ENCODE peak calls at places on chromosomes 11 and 22, in seven cellular contexts. V, U, S, I, X, T and N are unnamed samples.

GRCh38 chr11:11981840-11982239 is 26.6 kb downstream of the DKK3 start:
- DNase-seq in V (no peak), U (no peak), S (no peak), I (no peak), X (no peak), T (no peak), N (no peak)

GRCh38 chr11:1023811-1024596 is 12.5 kb downstream of the MUC6 start:
- DNase-seq in V (no peak), U (no peak), S (no peak), I (no peak), X (no peak), T (no peak), N (no peak)

GRCh38 chr11:104654414-104654813 is 243.8 kb downstream of the CASP12 start:
- DNase-seq in V (no peak), U (no peak), S (no peak), I (no peak), X (no peak), T (no peak), N (no peak)

GRCh38 chr11:69910519-69911309 is 91.5 kb upstream of the FGF3 start:
- DNase-seq in V (no peak), U (no peak), S (no peak), I (no peak), X (no peak), T (no peak), N (no peak)

GRCh38 chr11:117713676-117714075 is 83.3 kb downstream of the DSCAML1 start:
- DNase-seq in V (no peak), U (no peak), S (no peak), I (no peak), X (no peak), T (no peak), N (no peak)

GRCh38 chr22:49962012-49962750 is 1.6 kb downstream of the PIM3 start:
- DNase-seq in V (peak), U (peak), S (peak), I (peak), X (peak), T (peak), N (peak)

GRCh38 chr11:30196400-30197206 is 34.2 kb upstream of the FSHB start:
- DNase-seq in V (peak), U (peak), S (peak), I (peak), X (no peak), T (peak), N (peak)

GRCh38 chr11:117179048-117179999 is 781 bp downstream of the SIDT2 start:
- DNase-seq in V (peak), U (no peak), S (peak), I (peak), X (peak), T (peak), N (no peak)

GRCh38 chr11:44178381-44178780 is 82.9 kb downstream of the EXT2 start:
- DNase-seq in V (no peak), U (no peak), S (no peak), I (peak), X (no peak), T (peak), N (no peak)

GRCh38 chr11:12269104-12269441 is 108.3 kb upstream of the PARVA start:
- DNase-seq in V (no peak), U (peak), S (no peak), I (peak), X (no peak), T (no peak), N (no peak)

GRCh38 chr22:30573594-30574094 is 821 bp downstream of the GAL3ST1 start:
- DNase-seq in V (no peak), U (no peak), S (no peak), I (no peak), X (no peak), T (no peak), N (no peak)

GRCh38 chr11:121418625-121419114 is 33.4 kb upstream of the SORL1 start:
- DNase-seq in V (no peak), U (no peak), S (no peak), I (peak), X (peak), T (no peak), N (no peak)

GRCh38 chr22:38062782-38063181 is 5.6 kb downstream of the PICK1 start:
- DNase-seq in V (no peak), U (no peak), S (no peak), I (no peak), X (no peak), T (no peak), N (peak)

GRCh38 chr22:24435323-24435645 is 7.9 kb downstream of the ADORA2A start:
- DNase-seq in V (no peak), U (no peak), S (no peak), I (no peak), X (no peak), T (no peak), N (no peak)

GRCh38 chr11:41536001-41536568 is 76.6 kb upstream of the LRRC4C start:
- DNase-seq in V (no peak), U (no peak), S (no peak), I (no peak), X (no peak), T (peak), N (no peak)

GRCh38 chr22:45101828-45102227 is 61.9 kb upstream of the NUP50 start:
- DNase-seq in V (no peak), U (peak), S (peak), I (peak), X (peak), T (peak), N (peak)

GRCh38 chr11:125069796-125070195 is 6.7 kb downstream of the SLC37A2 start:
- DNase-seq in V (no peak), U (no peak), S (no peak), I (peak), X (no peak), T (no peak), N (no peak)

GRCh38 chr11:34953955-34954354 is 37.5 kb downstream of the PDHX start:
- DNase-seq in V (no peak), U (no peak), S (no peak), I (no peak), X (no peak), T (no peak), N (no peak)

GRCh38 chr11:86162257-86162656 is 82.3 kb upstream of the EED start:
- DNase-seq in V (no peak), U (no peak), S (peak), I (peak), X (no peak), T (no peak), N (no peak)

GRCh38 chr11:102831128-102831708 is 12.2 kb downstream of the MMP3 start:
- DNase-seq in V (peak), U (peak), S (peak), I (peak), X (no peak), T (peak), N (no peak)

GRCh38 chr11:32094931-32095330 is 4.1 kb downstream of the RCN1 start:
- DNase-seq in V (no peak), U (no peak), S (peak), I (peak), X (no peak), T (no peak), N (no peak)

GRCh38 chr11:110376711-110377324 is 52.9 kb upstream of the FDX1 start:
- DNase-seq in V (peak), U (peak), S (peak), I (peak), X (peak), T (peak), N (peak)

GRCh38 chr11:19156892-19157291 is 39.9 kb downstream of the ZDHHC13 start:
- DNase-seq in V (no peak), U (no peak), S (no peak), I (no peak), X (no peak), T (no peak), N (no peak)

GRCh38 chr11:69914286-69915150 is 95.3 kb upstream of the FGF3 start:
- DNase-seq in V (no peak), U (no peak), S (peak), I (no peak), X (no peak), T (no peak), N (no peak)

GRCh38 chr22:24474221-24474620 is 20.9 kb upstream of the UPB1 start:
- DNase-seq in V (no peak), U (no peak), S (no peak), I (peak), X (no peak), T (no peak), N (no peak)

GRCh38 chr11:74577624-74578396 is 14.6 kb upstream of the POLD3 start:
- DNase-seq in V (no peak), U (peak), S (no peak), I (peak), X (no peak), T (no peak), N (no peak)

GRCh38 chr11:3345736-3346135 is 33.2 kb downstream of the ZNF195 start:
- DNase-seq in V (no peak), U (no peak), S (no peak), I (no peak), X (no peak), T (no peak), N (no peak)

GRCh38 chr22:49879871-49880270 is 26.2 kb downstream of the ZBED4 start:
- DNase-seq in V (no peak), U (no peak), S (no peak), I (no peak), X (no peak), T (no peak), N (no peak)

GRCh38 chr11:123137496-123138270 is 57.4 kb downstream of the CLMP start:
- DNase-seq in V (peak), U (peak), S (peak), I (peak), X (no peak), T (peak), N (no peak)

GRCh38 chr11:68583047-68583446 is 101.3 kb upstream of the GAL start:
- DNase-seq in V (no peak), U (no peak), S (no peak), I (peak), X (no peak), T (no peak), N (no peak)

GRCh38 chr22:42623301-42623751 is 8.6 kb upstream of the POLDIP3 start:
- DNase-seq in V (no peak), U (no peak), S (no peak), I (no peak), X (no peak), T (no peak), N (no peak)

GRCh38 chr11:15780837-15781236 is 575.5 kb downstream of the SOX6 start:
- DNase-seq in V (no peak), U (no peak), S (no peak), I (peak), X (no peak), T (no peak), N (no peak)

GRCh38 chr22:37611202-37611601 is 2.6 kb downstream of the GGA1 start:
- DNase-seq in V (no peak), U (no peak), S (no peak), I (peak), X (no peak), T (no peak), N (no peak)

GRCh38 chr22:24834845-24835570 is 29.0 kb downstream of the SGSM1 start:
- DNase-seq in V (no peak), U (peak), S (no peak), I (peak), X (no peak), T (peak), N (no peak)

DNA sequence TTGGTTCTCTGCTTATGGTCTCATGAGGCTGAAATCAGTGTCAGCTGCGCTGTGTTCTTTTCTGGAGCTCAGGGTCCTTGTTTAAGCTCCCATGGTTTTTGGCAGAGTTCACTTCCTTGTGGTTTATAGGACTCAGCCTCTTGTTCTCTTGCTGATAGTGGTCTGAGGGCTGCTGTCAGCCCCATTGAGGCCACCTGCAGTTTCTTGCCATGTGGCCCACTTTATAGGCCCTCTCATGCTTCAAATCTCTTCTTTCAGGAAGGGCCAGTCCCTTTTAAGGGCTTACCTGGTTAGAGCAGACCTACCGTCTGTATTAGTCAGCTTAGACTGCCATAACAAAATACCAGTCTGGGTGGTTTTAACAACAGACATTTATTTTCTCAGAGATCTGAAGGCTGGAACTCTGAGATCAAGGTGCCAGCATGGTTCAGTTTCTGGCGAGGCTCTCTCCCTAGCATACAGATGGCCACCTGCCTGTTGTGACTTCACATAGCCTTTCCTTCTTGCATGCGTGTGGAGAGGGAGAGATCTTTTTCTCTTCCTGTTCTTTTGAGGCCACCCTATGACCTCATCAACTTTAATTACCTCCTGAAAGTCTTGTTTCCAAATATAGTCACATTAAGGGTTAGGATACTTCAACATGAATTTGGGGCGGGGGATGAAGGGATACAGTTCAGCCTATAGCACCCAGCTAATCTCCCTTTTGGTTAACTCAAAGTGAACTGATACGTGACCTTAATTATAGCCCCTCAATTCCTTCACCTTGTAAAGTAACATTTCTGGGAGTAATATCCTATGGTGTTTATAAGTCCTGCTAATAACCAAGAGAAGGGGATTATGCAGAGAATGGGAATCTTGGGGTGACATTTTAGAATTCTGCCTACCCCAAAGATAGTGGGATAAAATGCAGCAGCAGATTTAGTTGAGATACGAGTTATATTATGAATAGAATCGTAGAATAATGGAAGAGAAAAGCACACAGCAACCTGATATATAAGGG is 131.8 kb downstream of the UVRAG start:
- DNase-seq in V (no peak), U (no peak), S (no peak), I (peak), X (no peak), T (peak), N (no peak)
- H3K27ac ChIP-seq in V (peak), U (no peak), S (no peak), I (peak), X (no peak), T (no peak), N (peak)

GRCh38 chr11:91587131-91587530 is 637.5 kb upstream of the FAT3 start:
- DNase-seq in V (no peak), U (no peak), S (no peak), I (no peak), X (no peak), T (no peak), N (no peak)
- H3K27ac ChIP-seq in V (no peak), U (no peak), S (no peak), I (no peak), X (no peak), T (no peak), N (no peak)

GRCh38 chr11:96330511-96330859 is 12.5 kb downstream of the MAML2 start:
- DNase-seq in V (no peak), U (no peak), S (no peak), I (no peak), X (no peak), T (no peak), N (no peak)
- H3K27ac ChIP-seq in V (no peak), U (no peak), S (no peak), I (no peak), X (no peak), T (no peak), N (no peak)

GRCh38 chr22:19663821-19664325 is 50.4 kb upstream of the SEPTIN5 start:
- DNase-seq in V (peak), U (peak), S (no peak), I (peak), X (no peak), T (peak), N (no peak)

GRCh38 chr22:19664951-19665783 is 49.1 kb upstream of the SEPTIN5 start:
- DNase-seq in V (no peak), U (no peak), S (no peak), I (no peak), X (no peak), T (no peak), N (no peak)

GRCh38 chr22:19663286-19663815 is 51.0 kb upstream of the SEPTIN5 start:
- DNase-seq in V (peak), U (peak), S (peak), I (peak), X (no peak), T (no peak), N (no peak)

GRCh38 chr22:19665784-19666662 is 48.3 kb upstream of the SEPTIN5 start:
- DNase-seq in V (no peak), U (no peak), S (no peak), I (no peak), X (no peak), T (no peak), N (no peak)

DNA sequence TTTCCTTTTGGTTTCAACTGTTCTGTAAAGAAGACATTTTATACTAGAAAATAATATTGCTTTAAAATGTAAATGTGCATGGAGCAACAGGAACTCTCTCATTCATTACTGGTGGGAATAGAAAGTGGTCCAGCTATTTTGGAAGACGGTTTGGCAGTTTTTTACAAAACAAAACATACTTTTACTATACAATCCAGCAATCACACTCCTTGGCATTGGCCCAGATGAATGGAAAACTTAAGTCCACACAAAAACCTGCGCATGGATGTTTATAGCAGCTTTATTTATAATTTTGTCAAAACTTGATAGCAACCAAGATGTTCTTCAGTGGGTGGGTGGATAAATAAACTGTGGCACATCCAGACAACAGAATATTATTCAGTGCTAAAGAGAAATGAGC is 49.9 kb upstream of the SEPTIN5 start:
- DNase-seq in V (no peak), U (no peak), S (no peak), I (no peak), X (no peak), T (no peak), N (no peak)
- H3K27ac ChIP-seq in V (no peak), U (peak), S (no peak), I (no peak), X (no peak), T (no peak), N (no peak)

DNA sequence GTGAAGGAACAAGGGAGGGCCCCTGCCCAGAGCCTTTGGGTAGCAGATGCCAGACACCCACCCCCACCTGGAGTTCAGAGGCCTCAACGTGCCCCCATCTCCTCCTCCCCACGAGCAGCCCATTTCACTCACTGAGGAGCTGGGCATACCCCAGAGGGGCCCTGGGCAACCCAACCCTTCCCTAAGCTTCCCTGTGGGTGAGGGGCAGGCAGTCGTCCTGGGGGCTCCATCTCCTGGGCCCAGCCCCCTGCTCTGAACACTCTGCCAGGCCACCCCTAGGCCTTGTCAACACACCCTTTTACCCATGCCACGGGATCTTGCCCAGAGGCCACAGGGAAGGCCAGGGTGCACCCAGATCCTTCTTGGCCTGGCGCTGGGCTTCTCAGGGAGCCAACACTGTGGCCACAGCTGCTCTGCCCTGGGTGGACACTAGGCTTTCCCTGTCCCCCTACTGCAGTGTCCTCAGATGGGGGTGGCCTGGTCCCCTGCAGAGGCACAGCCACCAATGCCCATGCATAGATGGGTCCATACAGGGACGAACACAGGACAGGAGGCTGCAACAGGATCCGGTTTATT is 3.4 kb downstream of the SLC25A1 start:
- DNase-seq in V (no peak), U (no peak), S (no peak), I (no peak), X (no peak), T (peak), N (no peak)
- H3K27ac ChIP-seq in V (peak), U (no peak), S (peak), I (peak), X (no peak), T (no peak), N (no peak)

GRCh38 chr11:130677486-130678153 is 229.2 kb downstream of the ADAMTS15 start:
- DNase-seq in V (no peak), U (no peak), S (no peak), I (peak), X (no peak), T (peak), N (no peak)
- H3K27ac ChIP-seq in V (peak), U (peak), S (no peak), I (peak), X (no peak), T (no peak), N (no peak)

GRCh38 chr22:17726561-17727243 is 47.6 kb downstream of the BID start:
- DNase-seq in V (no peak), U (no peak), S (no peak), I (no peak), X (no peak), T (no peak), N (no peak)

GRCh38 chr22:17727244-17727892 is 46.9 kb downstream of the BID start:
- DNase-seq in V (no peak), U (no peak), S (no peak), I (no peak), X (no peak), T (no peak), N (no peak)

GRCh38 chr22:17725465-17725800 is 48.8 kb downstream of the BID start:
- DNase-seq in V (no peak), U (no peak), S (no peak), I (no peak), X (no peak), T (no peak), N (no peak)

GRCh38 chr22:17724241-17724640 is 50.0 kb downstream of the BID start:
- DNase-seq in V (no peak), U (no peak), S (no peak), I (no peak), X (no peak), T (no peak), N (no peak)

DNA sequence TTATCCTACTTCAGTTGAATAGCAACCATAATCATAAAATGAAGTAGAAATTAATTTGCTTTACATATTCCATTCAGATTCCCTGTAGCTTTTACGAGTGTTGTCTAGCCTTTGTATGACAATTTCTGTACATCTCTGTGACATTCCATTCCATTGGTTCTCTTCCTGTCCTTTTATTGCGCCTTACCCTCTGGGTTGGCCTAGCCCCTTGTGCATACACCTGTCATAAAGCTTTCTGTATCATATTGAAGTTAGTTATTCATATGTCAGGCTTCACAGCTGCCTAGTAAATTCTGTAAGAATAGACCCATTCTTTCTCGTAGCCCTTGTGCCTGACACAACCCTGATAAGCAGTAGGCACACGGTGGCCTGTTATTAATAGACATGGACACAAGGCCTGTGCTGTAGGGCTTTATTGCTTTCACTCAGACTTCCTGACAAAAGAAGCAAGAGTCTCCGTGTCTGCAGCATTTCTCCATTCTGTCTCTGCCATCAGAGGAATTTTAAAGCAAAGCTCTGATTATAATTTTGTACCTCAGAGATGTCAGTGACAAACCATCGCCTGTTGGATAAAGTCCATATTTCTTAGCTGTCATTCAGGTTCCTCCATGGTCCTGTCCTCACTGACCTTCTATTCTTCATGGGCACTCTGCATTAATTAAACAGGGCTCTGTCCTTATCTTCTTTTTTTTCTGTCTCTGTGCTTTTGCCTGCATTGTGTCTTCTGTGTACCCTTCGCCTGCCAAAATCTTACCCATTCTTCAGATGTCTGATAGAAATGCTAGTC is 49.4 kb downstream of the BID start:
- DNase-seq in V (no peak), U (no peak), S (no peak), I (no peak), X (no peak), T (no peak), N (no peak)
- H3K27ac ChIP-seq in V (peak), U (no peak), S (no peak), I (peak), X (no peak), T (no peak), N (peak)